ENCODE peak calls at places on chromosome 18, in five cellular contexts. One of them, this sample, is unnamed.

GRCh38 chr18:67783215-67783946 is 266.9 kb upstream of the DSEL start:
- DNase-seq in KBM-7: no peak
- DNase-seq in fibroblast of mammary gland: peak; percentile 94
- DNase-seq in epithelial cell of esophagus: peak; percentile 88
- DNase-seq in activated T-cell treated with anti-CD3 and anti-CD28 coated beads, Interleukin-2, amount 50 U/mL, for 1 hour: no peak
- DNase-seq in this sample: peak; percentile 91

GRCh38 chr18:11246466-11246865 is 97.1 kb upstream of the PIEZO2 start:
- DNase-seq in KBM-7: no peak
- DNase-seq in fibroblast of mammary gland: peak; percentile 82
- DNase-seq in epithelial cell of esophagus: no peak
- DNase-seq in activated T-cell treated with anti-CD3 and anti-CD28 coated beads, Interleukin-2, amount 50 U/mL, for 1 hour: no peak
- DNase-seq in this sample: no peak

GRCh38 chr18:60980422-60981005 is 352.7 kb upstream of the CDH20 start:
- DNase-seq in KBM-7: no peak
- DNase-seq in fibroblast of mammary gland: no peak
- DNase-seq in epithelial cell of esophagus: no peak
- DNase-seq in activated T-cell treated with anti-CD3 and anti-CD28 coated beads, Interleukin-2, amount 50 U/mL, for 1 hour: no peak
- DNase-seq in this sample: no peak

GRCh38 chr18:26909599-26910290 is 44.2 kb upstream of the AQP4 start:
- DNase-seq in KBM-7: no peak
- DNase-seq in fibroblast of mammary gland: no peak
- DNase-seq in epithelial cell of esophagus: no peak
- DNase-seq in activated T-cell treated with anti-CD3 and anti-CD28 coated beads, Interleukin-2, amount 50 U/mL, for 1 hour: no peak
- DNase-seq in this sample: peak; percentile 26

GRCh38 chr18:74498712-74499629 is 2.8 kb downstream of the CNDP2 start:
- DNase-seq in KBM-7: peak; percentile 63
- DNase-seq in fibroblast of mammary gland: peak; percentile 10
- DNase-seq in epithelial cell of esophagus: peak; percentile 50
- DNase-seq in activated T-cell treated with anti-CD3 and anti-CD28 coated beads, Interleukin-2, amount 50 U/mL, for 1 hour: peak; percentile 72
- DNase-seq in this sample: peak; percentile 52

GRCh38 chr18:34928754-34929335 is 112.4 kb upstream of the MAPRE2 start:
- DNase-seq in KBM-7: no peak
- DNase-seq in fibroblast of mammary gland: no peak
- DNase-seq in epithelial cell of esophagus: no peak
- DNase-seq in activated T-cell treated with anti-CD3 and anti-CD28 coated beads, Interleukin-2, amount 50 U/mL, for 1 hour: no peak
- DNase-seq in this sample: no peak

GRCh38 chr18:21183670-21184069 is 58.4 kb upstream of the GREB1L start:
- DNase-seq in KBM-7: no peak
- DNase-seq in fibroblast of mammary gland: peak; percentile 17
- DNase-seq in epithelial cell of esophagus: peak; percentile 43
- DNase-seq in activated T-cell treated with anti-CD3 and anti-CD28 coated beads, Interleukin-2, amount 50 U/mL, for 1 hour: no peak
- DNase-seq in this sample: peak; percentile 24

GRCh38 chr18:74840492-74841167 is 243.0 kb downstream of the ZNF407 start:
- DNase-seq in KBM-7: no peak
- DNase-seq in fibroblast of mammary gland: peak; percentile 80
- DNase-seq in epithelial cell of esophagus: peak; percentile 83
- DNase-seq in activated T-cell treated with anti-CD3 and anti-CD28 coated beads, Interleukin-2, amount 50 U/mL, for 1 hour: no peak
- DNase-seq in this sample: peak; percentile 27

GRCh38 chr18:48238206-48238605 is 171.0 kb downstream of the ZBTB7C start:
- DNase-seq in KBM-7: no peak
- DNase-seq in fibroblast of mammary gland: peak; percentile 18
- DNase-seq in epithelial cell of esophagus: no peak
- DNase-seq in activated T-cell treated with anti-CD3 and anti-CD28 coated beads, Interleukin-2, amount 50 U/mL, for 1 hour: no peak
- DNase-seq in this sample: peak; percentile 67

This sample was measured in renal cortical epithelial cell.